ENCODE peak calls at places on chromosomes 13 and 19, in seven cellular contexts. Z is SK-N-SH; N is T1000; P is stimulated activated CD4-positive, alpha-beta T cell treated with anti-CD3 and anti-CD28 coated beads, TNF-alpha, amount 100 ng/mL, for 1 hour; K is C1 segment of cervical spinal cord; G is stimulated activated CD8-positive, alpha-beta memory T cell treated with anti-CD3 and anti-CD28 coated beads, Interleukin-7, amount 100 ng/mL, for 1 hour; D is NCI-H2081. O is an unnamed sample.

GRCh38 chr19:12774588-12775555 is at the start of gene HOOK2:
- DNase-seq in K (no peak), Z (no peak), D (peak; percentile 82), P (no peak), G (no peak), N (no peak), O (peak; percentile 99)

GRCh38 chr13:24630851-24631341 is 49.3 kb upstream of the ATP12A start:
- DNase-seq in P (no peak), G (no peak), Z (no peak), D (no peak), K (no peak), N (no peak), O (no peak)

GRCh38 chr19:32863301-32863700 is 6.3 kb downstream of the SLC7A9 start:
- DNase-seq in G (no peak), N (no peak), P (no peak), K (no peak), Z (no peak), D (no peak), O (no peak)

GRCh38 chr13:42893346-42893745 is 98.7 kb downstream of the EPSTI1 start:
- DNase-seq in D (no peak), P (no peak), N (no peak), G (no peak), K (no peak), Z (no peak), O (no peak)

GRCh38 chr13:76715043-76715442 is 171.2 kb downstream of the KCTD12 start:
- DNase-seq in K (no peak), Z (no peak), P (no peak), D (no peak), G (no peak), N (no peak), O (no peak)

GRCh38 chr13:53200498-53201453 is 172.2 kb downstream of the OLFM4 start:
- DNase-seq in Z (peak; percentile 44), G (no peak), D (no peak), P (no peak), N (no peak), K (no peak), O (peak; percentile 39)

GRCh38 chr13:89169951-89170350 is 1498.8 kb downstream of the SLITRK5 start:
- DNase-seq in P (no peak), G (no peak), Z (no peak), D (no peak), N (no peak), K (no peak), O (no peak)

GRCh38 chr19:10516671-10517286 is 468 bp downstream of the S1PR5 start:
- DNase-seq in G (no peak), P (no peak), Z (no peak), D (no peak), N (no peak), K (peak; percentile 41), O (no peak)

GRCh38 chr19:13865243-13865577 is 11.7 kb upstream of the NANOS3 start:
- DNase-seq in D (no peak), N (no peak), Z (no peak), K (no peak), G (no peak), P (no peak), O (no peak)

GRCh38 chr19:35533822-35534521 is 716 bp downstream of the GAPDHS start:
- DNase-seq in N (no peak), D (no peak), Z (no peak), P (no peak), K (no peak), G (peak; percentile 9), O (no peak)

GRCh38 chr19:48329167-48329891 is 4.0 kb downstream of the EMP3 start:
- DNase-seq in D (no peak), Z (no peak), P (no peak), N (no peak), G (no peak), K (peak; percentile 1), O (no peak)

GRCh38 chr19:13839193-13839937 is 37.6 kb upstream of the NANOS3 start:
- DNase-seq in N (peak; percentile 71), Z (peak; percentile 91), P (peak; percentile 82), G (peak; percentile 67), D (no peak), K (peak; percentile 65), O (peak; percentile 73)

GRCh38 chr13:100229603-100230002 is 140.7 kb downstream of the PCCA start:
- DNase-seq in N (no peak), P (no peak), K (no peak), D (peak; percentile 30), G (no peak), Z (no peak), O (no peak)

GRCh38 chr13:112055417-112056206 is 11.3 kb upstream of the SOX1 start:
- DNase-seq in Z (no peak), P (no peak), N (no peak), G (no peak), D (peak; percentile 59), K (no peak), O (no peak)

GRCh38 chr19:40191836-40192646 is 815 bp downstream of the MAP3K10 start:
- DNase-seq in P (no peak), D (peak; percentile 12), N (no peak), K (no peak), G (no peak), Z (peak; percentile 88), O (peak; percentile 71)

GRCh38 chr13:95880346-95880745 is 172.9 kb downstream of the UGGT2 start:
- DNase-seq in D (no peak), N (no peak), Z (no peak), G (no peak), K (no peak), P (no peak), O (no peak)

GRCh38 chr13:77516342-77516789 is 19.1 kb upstream of the SCEL start:
- DNase-seq in K (no peak), D (no peak), Z (no peak), N (no peak), G (no peak), P (no peak), O (no peak)

GRCh38 chr13:68056816-68057710 is 826.9 kb upstream of the PCDH9 start:
- DNase-seq in D (peak; percentile 27), G (no peak), P (no peak), K (no peak), Z (no peak), N (no peak), O (peak; percentile 4)

GRCh38 chr19:33621811-33622504 is at the start of gene CHST8:
- DNase-seq in N (no peak), Z (peak; percentile 93), K (no peak), D (no peak), P (no peak), G (no peak), O (peak; percentile 53)

GRCh38 chr13:51759240-51759639 is 44.7 kb downstream of the DHRS12 start:
- DNase-seq in N (no peak), Z (no peak), D (no peak), P (no peak), G (no peak), K (no peak), O (no peak)

GRCh38 chr13:26219726-26220125 is 2.4 kb downstream of the RNF6 start:
- DNase-seq in K (no peak), G (no peak), Z (no peak), N (no peak), P (no peak), D (no peak), O (no peak)

GRCh38 chr19:9863759-9864158 is 28.6 kb downstream of the PIN1 start:
- DNase-seq in N (no peak), P (no peak), K (no peak), G (no peak), D (no peak), Z (no peak), O (no peak)

GRCh38 chr13:98253526-98253925 is 76.5 kb upstream of the RNF113B start:
- DNase-seq in D (no peak), P (no peak), N (no peak), G (no peak), Z (no peak), K (no peak), O (no peak)

GRCh38 chr13:27005976-27006518 is 165.6 kb downstream of the USP12 start:
- DNase-seq in K (no peak), D (no peak), N (no peak), P (no peak), G (no peak), Z (no peak), O (no peak)

GRCh38 chr13:106377341-106377740 is 158.1 kb downstream of the EFNB2 start:
- DNase-seq in Z (no peak), P (no peak), G (no peak), N (no peak), D (no peak), K (no peak), O (no peak)

GRCh38 chr13:111117289-111117688 is 2.2 kb downstream of the ARHGEF7 start:
- DNase-seq in N (no peak), K (no peak), Z (no peak), G (no peak), P (no peak), D (no peak), O (no peak)

GRCh38 chr13:20788312-20788711 is 14.6 kb upstream of the EEF1AKMT1 start:
- DNase-seq in K (no peak), G (no peak), N (no peak), P (no peak), Z (no peak), D (no peak), O (no peak)

O was measured in pancreas.